ENCODE peak calls at places on chromosomes 7 and 10, in five cellular contexts. B is lower lobe of right lung, Y is brain microvascular endothelial cell, M is cardiac muscle cell, V is endodermal cell. A is an unnamed sample.
A peak's percentile ranks its signal among the peaks of the same experiment; 100 is the strongest.

GRCh38 chr7:100266576-100267354 is 40.7 kb upstream of the SPDYE3 start:
- DNase-seq in B (no peak), Y (no peak), M (no peak), V (peak; percentile 88), A (no peak)

GRCh38 chr7:39758234-39758970 is 135.0 kb downstream of the RALA start:
- DNase-seq in B (peak; percentile 63), Y (no peak), M (no peak), V (no peak), A (no peak)

GRCh38 chr7:84389242-84389641 is 194.7 kb upstream of the SEMA3A start:
- DNase-seq in B (no peak), Y (no peak), M (no peak), V (no peak), A (no peak)

GRCh38 chr7:107213193-107213788 is 44.5 kb downstream of the HBP1 start:
- DNase-seq in B (no peak), Y (no peak), M (no peak), V (peak; percentile 72), A (no peak)

GRCh38 chr10:72855129-72855528 is 38.4 kb upstream of the OIT3 start:
- DNase-seq in B (no peak), Y (no peak), M (no peak), V (no peak), A (no peak)

GRCh38 chr7:44769381-44770209 is 20.9 kb downstream of the ZMIZ2 start:
- DNase-seq in B (no peak), Y (peak; percentile 24), M (peak; percentile 66), V (no peak), A (peak; percentile 15)

GRCh38 chr10:71927669-71928592 is 36.3 kb upstream of the CHST3 start:
- DNase-seq in B (no peak), Y (no peak), M (peak; percentile 38), V (no peak), A (peak; percentile 53)

GRCh38 chr7:99035723-99036530 is 108.0 kb downstream of the SMURF1 start:
- DNase-seq in B (no peak), Y (no peak), M (no peak), V (no peak), A (no peak)

GRCh38 chr10:60139798-60140566 is 233.6 kb upstream of the CCDC6 start:
- DNase-seq in B (no peak), Y (peak; percentile 10), M (peak; percentile 56), V (peak; percentile 59), A (peak; percentile 85)

GRCh38 chr10:61815505-61815904 is 86.0 kb upstream of the ARID5B start:
- DNase-seq in B (no peak), Y (peak; percentile 16), M (peak; percentile 64), V (no peak), A (no peak)

DNA sequence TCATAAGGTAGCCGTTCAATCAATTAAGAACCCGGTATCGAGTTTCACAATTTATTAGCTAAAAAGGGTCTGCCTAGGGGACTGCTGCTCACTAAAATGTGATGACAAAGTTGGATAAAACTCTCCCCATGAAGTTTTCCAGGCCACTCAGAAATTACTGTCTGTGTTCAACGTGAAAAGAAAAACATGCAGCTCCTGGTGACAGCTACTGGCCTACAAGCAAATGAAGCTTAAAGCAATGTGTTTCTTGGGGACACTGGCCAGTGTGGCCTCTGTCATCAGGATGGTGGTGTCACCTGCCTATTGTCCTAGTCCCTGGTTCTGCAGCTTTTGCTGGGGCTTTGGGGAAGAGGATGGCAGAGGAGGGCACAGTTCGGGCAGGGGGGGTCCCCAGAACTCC is 222.6 kb downstream of the WDR11 start:
- DNase-seq in B (no peak), Y (no peak), M (no peak), V (no peak), A (no peak)
- TF ChIP-seq CTCF in B (no peak), Y (no peak), M (no peak), V (no peak), A (no peak)

GRCh38 chr10:100518761-100519241 is 860 bp downstream of the SEC31B start:
- DNase-seq in B (peak; percentile 50), Y (peak; percentile 74), M (peak; percentile 72), V (peak; percentile 87), A (peak; percentile 74)
- H3K4me3 ChIP-seq in B (peak overlapping the region; percentile 50), Y (peak overlapping the region; percentile 57), M (peak overlapping the region; percentile 28), V (peak overlapping the region; percentile 70), A (no peak overlapping the region)

DNA sequence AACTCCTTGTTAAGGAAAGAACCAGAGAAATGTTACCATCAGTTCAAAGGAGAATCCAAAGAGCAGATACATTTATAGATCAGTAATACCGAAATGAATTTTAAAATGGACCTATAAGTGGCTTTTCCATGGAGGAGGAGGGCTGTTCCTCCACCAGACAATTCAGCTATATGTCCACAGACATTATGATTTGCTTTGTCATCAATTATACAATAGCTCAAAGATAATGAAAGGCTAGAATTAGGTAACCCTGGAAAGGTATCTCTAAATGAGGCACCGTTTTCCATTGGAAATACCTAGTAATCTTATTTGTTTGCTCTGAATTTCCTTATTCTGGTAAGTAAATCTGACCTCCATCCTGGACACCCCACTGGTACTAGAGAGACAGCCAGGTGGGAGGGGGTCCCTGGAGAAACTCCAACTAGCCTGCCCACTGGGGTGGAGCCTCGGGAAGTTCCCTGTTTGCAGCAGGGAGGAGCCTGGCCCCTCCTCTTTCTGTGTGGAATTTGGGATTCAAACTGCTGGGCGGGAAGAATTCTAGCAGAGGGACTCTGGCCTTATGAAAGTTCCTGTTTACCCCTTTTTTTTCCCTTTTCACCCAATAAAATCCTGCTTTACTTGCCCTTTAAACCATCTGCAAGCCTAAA is 218.0 kb downstream of the PHF14 start:
- DNase-seq in B (no peak), Y (no peak), M (no peak), V (peak; percentile 91), A (no peak)
- H3K27me3 ChIP-seq in B (no peaks in the 10 kb centered on the region), Y (no peaks in the 10 kb centered on the region), M (no peaks in the 10 kb centered on the region), V (peaks cover 46% of the 10 kb centered on the region), A (no peaks in the 10 kb centered on the region)

DNA sequence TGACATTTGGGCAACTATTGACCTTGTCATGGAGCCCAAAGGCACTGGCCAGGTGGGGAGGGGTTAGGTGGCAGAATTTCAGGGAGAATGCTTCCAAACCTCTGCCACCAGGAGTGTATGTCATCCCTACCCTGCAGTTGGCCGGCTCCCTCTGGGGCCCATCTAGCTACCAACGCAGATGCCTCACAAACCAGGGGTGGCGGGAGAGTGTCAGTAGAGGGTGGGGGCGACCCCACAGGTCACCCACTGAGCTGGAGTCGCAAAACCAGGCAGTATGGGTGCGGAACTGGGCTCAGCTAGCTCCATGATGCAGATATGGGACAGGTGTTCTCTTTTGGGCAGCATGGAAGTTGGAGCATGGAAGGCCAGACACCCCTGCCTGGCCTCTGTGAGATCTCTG is 51.4 kb downstream of the FAM241B start:
- DNase-seq in B (no peak), Y (no peak), M (no peak), V (no peak), A (no peak)
- TF ChIP-seq CTCF in B (no peak), Y (no peak), M (no peak), V (no peak), A (no peak)

GRCh38 chr10:117136391-117136975 is 1.6 kb downstream of the VAX1 start:
- DNase-seq in B (no peak), Y (no peak), M (no peak), V (peak; percentile 66), A (no peak)
- H3K4me3 ChIP-seq in B (peak overlapping the region; percentile 33), Y (no peak overlapping the region), M (peak overlapping the region; percentile 24), V (peak overlapping the region; percentile 71), A (no peak overlapping the region)

GRCh38 chr7:138173548-138173947 is 97.3 kb downstream of the AKR1D1 start:
- DNase-seq in B (no peak), Y (no peak), M (no peak), V (no peak), A (no peak)
- H3K27me3 ChIP-seq in B (no peaks in the 10 kb centered on the region), Y (no peaks in the 10 kb centered on the region), M (no peaks in the 10 kb centered on the region), V (no peaks in the 10 kb centered on the region), A (no peaks in the 10 kb centered on the region)

GRCh38 chr7:2316578-2316977 is 2.3 kb upstream of the SNX8 start:
- DNase-seq in B (no peak), Y (no peak), M (peak; percentile 34), V (no peak), A (no peak)

GRCh38 chr7:2325028-2325625 is 10.9 kb upstream of the SNX8 start:
- DNase-seq in B (no peak), Y (no peak), M (no peak), V (no peak), A (no peak)

GRCh38 chr7:2317556-2318293 is 3.5 kb upstream of the SNX8 start:
- DNase-seq in B (no peak), Y (no peak), M (no peak), V (no peak), A (no peak)

GRCh38 chr7:2315787-2316186 is 1.5 kb upstream of the SNX8 start:
- DNase-seq in B (no peak), Y (no peak), M (no peak), V (no peak), A (no peak)

DNA sequence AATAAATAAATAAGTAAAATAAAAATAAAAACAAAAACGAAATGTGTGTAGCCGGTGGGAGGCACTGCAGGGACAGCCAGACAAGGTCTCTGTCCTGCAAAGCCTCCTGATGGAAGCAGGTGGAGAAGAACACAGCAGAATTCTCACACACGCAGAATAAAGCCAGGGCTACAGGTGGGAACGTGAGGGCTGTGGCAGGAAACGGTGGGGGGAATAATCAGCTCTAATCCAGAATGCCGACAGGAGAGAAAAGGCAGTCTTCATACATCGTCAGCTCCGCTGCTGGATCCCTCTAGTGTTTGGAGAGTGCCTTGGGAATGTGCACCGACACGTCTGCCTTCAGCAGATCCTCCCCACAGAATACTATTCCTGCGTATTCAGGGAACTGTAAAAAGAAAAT is 6.8 kb upstream of the SNX8 start:
- DNase-seq in B (no peak), Y (no peak), M (peak; percentile 30), V (peak; percentile 73), A (peak; percentile 58)
- TF ChIP-seq CTCF in B (no peak), Y (peak; percentile 36), M (peak; percentile 25), V (peak; percentile 62), A (peak; percentile 28)

GRCh38 chr7:27220440-27220955 is 20.6 kb upstream of the HOXA13 start:
- DNase-seq in B (no peak), Y (no peak), M (no peak), V (peak; percentile 60), A (no peak)

GRCh38 chr7:27223941-27224590 is 18.5 kb upstream of the EVX1 start:
- DNase-seq in B (no peak), Y (no peak), M (no peak), V (no peak), A (no peak)

GRCh38 chr7:27221201-27221797 is 21.3 kb upstream of the EVX1 start:
- DNase-seq in B (no peak), Y (no peak), M (no peak), V (no peak), A (peak; percentile 30)

GRCh38 chr7:27229448-27229847 is 13.2 kb upstream of the EVX1 start:
- DNase-seq in B (no peak), Y (no peak), M (no peak), V (no peak), A (no peak)

DNA sequence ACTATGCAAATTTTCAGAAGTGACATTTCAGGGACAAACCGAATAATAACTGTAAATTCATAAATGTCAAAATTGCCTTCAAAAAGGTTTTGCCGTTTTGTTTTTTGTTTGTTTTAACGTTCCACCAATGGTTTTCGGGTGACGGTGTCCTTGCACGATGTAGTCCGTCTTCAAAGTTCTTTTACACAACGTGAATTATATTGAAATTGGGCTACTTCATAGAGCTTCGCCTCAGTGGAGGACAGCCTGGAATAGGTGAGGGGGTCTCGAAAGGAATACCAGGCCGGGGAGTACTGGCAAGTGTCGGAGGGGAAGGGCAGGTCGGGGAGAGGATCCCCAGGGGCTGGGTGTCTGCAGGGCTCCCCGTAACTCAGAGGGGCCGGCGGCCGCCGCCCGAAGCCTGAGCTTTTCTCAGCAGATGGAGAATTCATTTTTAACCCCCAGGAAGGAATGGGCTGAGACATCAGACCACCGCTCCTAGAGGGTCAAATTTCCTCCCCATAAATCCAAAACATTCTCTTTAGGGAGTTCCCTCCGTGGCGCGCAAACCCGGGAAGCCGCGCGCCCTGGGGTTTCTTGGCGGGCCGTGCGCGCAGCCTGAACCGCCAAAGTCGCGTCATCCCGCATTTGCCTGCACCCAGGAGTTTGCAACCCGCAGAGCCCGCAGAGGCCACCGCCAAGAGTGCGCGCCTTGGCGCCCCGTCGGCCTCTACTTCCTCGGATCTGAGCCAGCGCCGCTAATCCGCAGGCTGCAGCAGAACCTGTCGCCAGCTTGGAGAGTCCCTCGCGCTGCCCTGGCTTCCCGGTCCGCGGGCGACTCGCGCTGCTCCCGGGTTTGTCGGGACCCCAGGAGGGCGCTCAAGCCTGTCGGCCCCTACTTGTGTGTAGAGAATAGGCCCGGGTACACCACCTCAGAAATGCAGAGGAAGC is 17.3 kb upstream of the EVX1 start:
- DNase-seq in B (no peak), Y (no peak), M (no peak), V (peak; percentile 80), A (no peak)
- H3K4me3 ChIP-seq in B (no peak overlapping the region), Y (no peak overlapping the region), M (peak overlapping the region; percentile 12), V (peak overlapping the region; percentile 70), A (no peak overlapping the region)